ENCODE peak calls at places on chromosomes 6 and 20, in five cellular contexts. R, M, Y, B and Z are unnamed samples.
A peak's percentile ranks its signal among the peaks of the same experiment; 100 is the strongest.

GRCh38 chr6:22145294-22145693 is 151.5 kb downstream of the PRL start:
- DNase-seq in R (no peak), B (no peak), Y (no peak), M (no peak), Z (no peak)

GRCh38 chr6:897561-898207 is 204.7 kb upstream of the EXOC2 start:
- DNase-seq in B (no peak), Y (no peak), M (no peak), R (no peak), Z (no peak)

GRCh38 chr6:150835620-150836019 is 29.9 kb upstream of the MTHFD1L start:
- DNase-seq in B (no peak), M (no peak), Y (no peak), R (no peak), Z (no peak)

GRCh38 chr20:2164966-2165365 is 63.3 kb downstream of the STK35 start:
- DNase-seq in R (no peak), B (no peak), M (no peak), Y (no peak), Z (peak; percentile 23)

GRCh38 chr20:57008217-57008616 is 258.2 kb downstream of the BMP7 start:
- DNase-seq in B (no peak), R (no peak), M (no peak), Y (no peak), Z (no peak)

GRCh38 chr6:56613247-56613851 is 29.3 kb downstream of the DST start:
- DNase-seq in B (no peak), M (no peak), R (no peak), Y (no peak), Z (no peak)

GRCh38 chr6:7341989-7342742 is 29.2 kb upstream of the SSR1 start:
- DNase-seq in B (no peak), Y (no peak), M (peak; percentile 24), R (no peak), Z (no peak)

GRCh38 chr6:16154904-16155303 is 26.0 kb downstream of the MYLIP start:
- DNase-seq in B (no peak), M (peak; percentile 62), Y (peak; percentile 73), R (no peak), Z (no peak)

GRCh38 chr6:164185342-164185920 is 770.9 kb downstream of the QKI start:
- DNase-seq in M (no peak), R (no peak), B (no peak), Y (no peak), Z (no peak)

GRCh38 chr6:17484201-17484606 is 90.8 kb downstream of the CAP2 start:
- DNase-seq in Y (no peak), R (no peak), B (peak; percentile 10), M (no peak), Z (no peak)

GRCh38 chr6:42043787-42044475 is 6.4 kb upstream of the TAF8 start:
- DNase-seq in R (peak; percentile 91), M (peak; percentile 88), Y (peak; percentile 79), B (peak; percentile 98), Z (peak; percentile 91)

GRCh38 chr6:43604174-43604573 is 24.9 kb downstream of the GTPBP2 start:
- DNase-seq in B (no peak), M (no peak), R (no peak), Y (peak; percentile 88), Z (no peak)

GRCh38 chr20:46350201-46350985 is 42.1 kb upstream of the CDH22 start:
- DNase-seq in B (no peak), R (peak; percentile 38), M (peak; percentile 96), Y (peak; percentile 93), Z (peak; percentile 70)

GRCh38 chr20:50224553-50225255 is 34.1 kb downstream of the CEBPB start:
- DNase-seq in M (peak; percentile 99), B (no peak), R (no peak), Y (peak; percentile 97), Z (no peak)

GRCh38 chr6:168916576-168917207 is 337.0 kb downstream of the THBS2 start:
- DNase-seq in B (no peak), M (no peak), R (no peak), Y (no peak), Z (no peak)

GRCh38 chr6:157800420-157801237 is 22.4 kb upstream of the SNX9 start:
- DNase-seq in R (no peak), M (peak; percentile 64), Y (peak; percentile 86), B (no peak), Z (no peak)

GRCh38 chr6:163662604-163663225 is 248.2 kb downstream of the QKI start:
- DNase-seq in B (no peak), R (no peak), Y (no peak), M (no peak), Z (no peak)

GRCh38 chr6:7899046-7899888 is 11.3 kb downstream of the TXNDC5 start:
- DNase-seq in M (no peak), Y (no peak), B (no peak), R (no peak), Z (no peak)

GRCh38 chr6:37698264-37699137 is 818 bp upstream of the MDGA1 start:
- DNase-seq in R (no peak), Y (peak; percentile 31), M (peak; percentile 80), B (peak; percentile 82), Z (peak; percentile 69)

GRCh38 chr6:2616796-2617195 is 133.9 kb downstream of the MYLK4 start:
- DNase-seq in Y (no peak), M (no peak), B (no peak), R (no peak), Z (no peak)

GRCh38 chr20:52434041-52434425 is 242.5 kb upstream of the ZFP64 start:
- DNase-seq in M (no peak), R (no peak), Y (no peak), B (no peak), Z (no peak)

GRCh38 chr6:157570104-157570503 is 189.1 kb downstream of the ZDHHC14 start:
- DNase-seq in B (no peak), Y (no peak), M (no peak), R (no peak), Z (no peak)

GRCh38 chr6:169490830-169491229 is 211.0 kb downstream of the WDR27 start:
- DNase-seq in M (no peak), B (no peak), Y (peak; percentile 48), R (no peak), Z (no peak)

GRCh38 chr6:43993881-43994523 is 133.2 kb downstream of the MRPL14 start:
- DNase-seq in B (no peak), M (no peak), R (no peak), Y (no peak), Z (no peak)

GRCh38 chr20:22776369-22776768 is 192.0 kb upstream of the FOXA2 start:
- DNase-seq in M (peak; percentile 26), Y (no peak), R (no peak), B (no peak), Z (no peak)

GRCh38 chr6:16345449-16346330 is 107.3 kb downstream of the GMPR start:
- DNase-seq in B (no peak), R (no peak), Y (peak; percentile 93), M (peak; percentile 88), Z (no peak)

GRCh38 chr20:11981366-11981947 is 63.8 kb downstream of the BTBD3 start:
- DNase-seq in M (no peak), B (no peak), Y (no peak), R (no peak), Z (no peak)

GRCh38 chr6:145017516-145017915 is 717.8 kb downstream of the EPM2A start:
- DNase-seq in B (no peak), Y (peak; percentile 36), R (no peak), M (no peak), Z (no peak)

GRCh38 chr6:44179072-44179536 is 20.5 kb downstream of the CAPN11 start:
- DNase-seq in B (no peak), M (no peak), Y (no peak), R (no peak), Z (no peak)

GRCh38 chr6:116057766-116058165 is 2.9 kb downstream of the FRK start:
- DNase-seq in B (no peak), R (no peak), M (no peak), Y (no peak), Z (no peak)

GRCh38 chr6:97501875-97502274 is 218.9 kb upstream of the MMS22L start:
- DNase-seq in R (no peak), B (no peak), Y (no peak), M (no peak), Z (no peak)

GRCh38 chr6:72316675-72317380 is 305.0 kb upstream of the KCNQ5 start:
- DNase-seq in Y (no peak), B (no peak), M (no peak), R (no peak), Z (no peak)

GRCh38 chr6:72324591-72324990 is 297.3 kb upstream of the KCNQ5 start:
- DNase-seq in M (no peak), R (no peak), B (no peak), Y (no peak), Z (no peak)

GRCh38 chr6:72322778-72323177 is 299.1 kb upstream of the KCNQ5 start:
- DNase-seq in R (no peak), B (no peak), Y (no peak), M (no peak), Z (no peak)

GRCh38 chr6:72321741-72322140 is 300.1 kb upstream of the KCNQ5 start:
- DNase-seq in R (no peak), B (no peak), M (no peak), Y (peak; percentile 73), Z (no peak)
- H3K79me1 ChIP-seq in R (no peaks in the 10 kb centered on the region), B (no peaks in the 10 kb centered on the region), M (no peaks in the 10 kb centered on the region), Y (no peaks in the 10 kb centered on the region), Z (no peaks in the 10 kb centered on the region)

DNA sequence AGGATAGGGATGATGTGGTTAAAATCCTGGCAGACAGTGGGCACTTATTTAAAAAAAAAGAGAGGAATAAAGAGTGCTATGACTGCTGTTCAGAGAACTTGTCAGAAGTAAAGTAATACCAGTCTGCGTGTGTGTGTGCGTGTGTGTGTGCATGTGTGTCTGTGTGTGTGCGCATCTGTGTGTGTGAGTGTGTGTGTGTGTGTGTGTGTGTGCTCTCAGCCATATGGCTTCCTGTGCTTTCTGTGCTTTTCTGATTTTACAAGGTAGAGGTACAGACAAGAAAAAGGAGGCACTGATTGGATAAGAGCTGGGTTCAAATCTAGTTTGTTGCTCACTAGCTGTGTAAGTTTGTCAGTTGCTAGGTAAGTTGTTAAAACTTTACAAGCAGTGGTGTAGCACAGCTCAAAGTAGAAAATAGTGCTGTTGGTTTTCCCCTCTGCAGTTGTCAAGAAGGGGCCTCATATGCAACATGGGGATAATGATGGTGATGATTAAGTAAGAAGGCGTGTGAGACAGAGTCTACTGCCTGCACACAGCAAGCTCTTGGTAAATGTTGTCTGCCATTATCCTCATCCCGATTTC is 155.3 kb upstream of the ZNF217 start:
- DNase-seq in M (peak; percentile 79), R (no peak), Y (peak; percentile 68), B (no peak), Z (no peak)
- H2AK5ac ChIP-seq in M (peak overlapping the region; percentile 14), R (no peak overlapping the region), Y (peak overlapping the region; percentile 83), B (no peak overlapping the region), Z (no peak overlapping the region)

GRCh38 chr20:37352611-37352980 is 6.7 kb downstream of the SRC start:
- DNase-seq in B (no peak), R (no peak), Y (no peak), M (no peak), Z (no peak)
- H3K79me1 ChIP-seq in B (peaks cover 25% of the 10 kb centered on the region), R (peaks cover 32% of the 10 kb centered on the region), Y (peaks cover 40% of the 10 kb centered on the region), M (peaks cover 60% of the 10 kb centered on the region), Z (no peaks in the 10 kb centered on the region)

DNA sequence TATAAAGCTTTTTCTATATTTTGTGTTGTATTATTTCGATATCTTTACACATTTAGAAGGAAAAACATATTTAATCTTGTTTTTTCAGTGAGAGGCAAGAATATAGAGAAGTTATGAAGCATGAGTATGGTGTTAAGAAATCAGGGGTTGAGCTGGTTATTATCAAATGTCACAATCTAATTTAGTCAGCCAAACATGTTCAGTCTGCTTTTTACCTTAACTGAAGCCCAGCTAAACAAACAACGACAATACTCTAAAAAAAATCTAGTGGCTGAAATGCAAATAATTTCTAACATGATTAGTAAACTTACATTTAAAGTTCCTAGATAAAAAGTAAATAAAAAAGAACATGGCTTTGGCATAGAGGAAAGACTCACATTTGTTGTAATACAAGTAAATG is 433.8 kb upstream of the NRSN1 start:
- DNase-seq in R (no peak), B (no peak), Y (no peak), M (no peak), Z (no peak)
- H2AK5ac ChIP-seq in R (no peak overlapping the region), B (no peak overlapping the region), Y (no peak overlapping the region), M (no peak overlapping the region), Z (no peak overlapping the region)

GRCh38 chr6:105275542-105275941 is 95.7 kb upstream of the POPDC3 start:
- DNase-seq in Y (no peak), B (no peak), R (no peak), M (no peak), Z (no peak)
- H3K79me1 ChIP-seq in Y (no peaks in the 10 kb centered on the region), B (no peaks in the 10 kb centered on the region), R (no peaks in the 10 kb centered on the region), M (no peaks in the 10 kb centered on the region), Z (no peaks in the 10 kb centered on the region)